ENCODE peak calls at places on chromosomes 5 and 9, in four cellular contexts. W, G, I and X are unnamed samples.

GRCh38 chr5:31995714-31996113 is 178.4 kb downstream of the GOLPH3 start:
- DNase-seq in G (no peak), I (no peak), W (no peak), X (no peak)

GRCh38 chr9:109968702-109969450 is 188.9 kb downstream of the PALM2AKAP2 start:
- DNase-seq in W (no peak), I (no peak), G (no peak), X (peak)

GRCh38 chr5:6733411-6734242 is 20.4 kb downstream of the TENT4A start:
- DNase-seq in I (no peak), G (no peak), W (no peak), X (no peak)

GRCh38 chr9:133334161-133334560 is 1.8 kb downstream of the SURF6 start:
- DNase-seq in W (no peak), G (no peak), I (no peak), X (no peak)

GRCh38 chr5:170896779-170897178 is 35.0 kb downstream of the RANBP17 start:
- DNase-seq in W (no peak), I (no peak), G (no peak), X (no peak)

GRCh38 chr5:32600057-32600622 is 14.8 kb downstream of the SUB1 start:
- DNase-seq in I (no peak), G (peak), W (no peak), X (peak)

GRCh38 chr5:170565077-170565476 is 61.3 kb downstream of the KCNIP1 start:
- DNase-seq in W (peak), G (no peak), I (no peak), X (no peak)

GRCh38 chr5:139709587-139710369 is 61.6 kb downstream of the CXXC5 start:
- DNase-seq in I (peak), G (no peak), W (no peak), X (no peak)